ENCODE peak calls at places on chromosomes 4 and X, in five cellular contexts. Z is PC-3; R is endothelial cell of umbilical vein; W is CD4-positive, CD25-positive, alpha-beta regulatory T cell; B is neural progenitor cell. N is an unnamed sample.

GRCh38 chrX:50579955-50580354 is 109.3 kb upstream of the DGKK start:
- DNase-seq in W (peak; percentile 8), R (peak; percentile 49), B (peak; percentile 78), Z (peak; percentile 74), N (peak; percentile 4)

GRCh38 chrX:153970398-153971123 is 1.1 kb downstream of the HCFC1 start:
- DNase-seq in R (no peak), W (peak; percentile 25), Z (peak; percentile 39), B (peak; percentile 73), N (peak; percentile 52)

GRCh38 chr4:48268956-48269860 is at the start of gene TEC:
- DNase-seq in W (peak; percentile 8), B (peak; percentile 56), R (peak; percentile 22), Z (peak; percentile 50), N (peak; percentile 42)

GRCh38 chr4:87122252-87122651 is 98.2 kb downstream of the KLHL8 start:
- DNase-seq in Z (no peak), B (no peak), W (no peak), R (no peak), N (peak; percentile 39)

GRCh38 chrX:9785944-9786741 is at the start of gene SHROOM2:
- DNase-seq in B (peak; percentile 73), R (no peak), W (no peak), Z (peak; percentile 23), N (no peak)

GRCh38 chr4:128574706-128575105 is 234.8 kb upstream of the JADE1 start:
- DNase-seq in B (peak; percentile 86), Z (peak; percentile 67), W (peak; percentile 8), R (peak; percentile 49), N (no peak)

GRCh38 chr4:37799941-37800554 is 26.4 kb upstream of the PGM2 start:
- DNase-seq in Z (no peak), W (no peak), R (no peak), B (no peak), N (no peak)

GRCh38 chrX:74286950-74287349 is 17.0 kb upstream of the ZCCHC13 start:
- DNase-seq in Z (peak; percentile 74), W (no peak), B (no peak), R (no peak), N (no peak)

GRCh38 chrX:9522756-9523155 is 57.9 kb downstream of the TBL1X start:
- DNase-seq in B (no peak), R (no peak), W (no peak), Z (no peak), N (no peak)

GRCh38 chrX:111088628-111089027 is 7.4 kb upstream of the PAK3 start:
- DNase-seq in B (no peak), R (no peak), Z (no peak), W (no peak), N (no peak)

GRCh38 chr4:98662619-98663225 is 4.3 kb upstream of the TSPAN5 start:
- DNase-seq in R (no peak), W (peak; percentile 11), Z (peak; percentile 63), B (peak; percentile 63), N (no peak)

GRCh38 chr4:74109894-74110605 is 11.1 kb upstream of the CXCL2 start:
- DNase-seq in B (no peak), W (no peak), Z (peak; percentile 96), R (no peak), N (peak; percentile 97)

GRCh38 chr4:98284640-98285046 is 23.5 kb downstream of the RAP1GDS1 start:
- DNase-seq in Z (peak; percentile 57), R (no peak), W (no peak), B (peak; percentile 59), N (peak; percentile 56)

GRCh38 chr4:82792912-82793649 is 5.5 kb downstream of the SCD5 start:
- DNase-seq in W (no peak), Z (no peak), B (no peak), R (no peak), N (no peak)
- H3K27ac ChIP-seq in W (no peak overlapping the region), Z (no peak overlapping the region), B (no peak overlapping the region), R (no peak overlapping the region), N (no peak overlapping the region)

DNA sequence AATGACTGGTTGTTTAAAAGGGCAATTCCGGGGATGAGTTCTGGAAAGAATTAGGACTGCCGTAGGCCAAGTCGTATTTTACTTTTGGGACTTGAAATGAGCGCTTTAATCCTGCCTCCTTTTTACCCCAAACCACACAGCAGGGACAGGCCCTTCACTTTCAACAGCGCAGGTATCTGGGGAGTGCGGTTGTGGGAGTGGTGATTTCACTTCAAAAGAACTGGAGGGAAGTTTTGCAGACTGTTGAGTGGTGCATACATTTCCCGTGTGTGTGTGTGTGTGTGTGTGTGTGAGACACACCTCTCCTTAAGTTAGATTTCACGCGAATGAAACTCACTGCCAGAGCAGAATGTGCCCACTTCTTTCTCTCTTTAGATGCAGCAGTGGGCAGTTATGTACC is 2.8 kb downstream of the NHS start:
- DNase-seq in R (no peak), W (no peak), Z (no peak), B (peak; percentile 2), N (no peak)
- H3K27ac ChIP-seq in R (no peak overlapping the region), W (no peak overlapping the region), Z (no peak overlapping the region), B (no peak overlapping the region), N (peak overlapping the region; percentile 97)

GRCh38 chrX:69379412-69379811 is 124.7 kb upstream of the NALF2 start:
- DNase-seq in R (no peak), W (no peak), Z (no peak), B (no peak), N (no peak)

GRCh38 chrX:69369999-69370398 is 134.1 kb upstream of the NALF2 start:
- DNase-seq in W (no peak), Z (no peak), R (no peak), B (no peak), N (no peak)

GRCh38 chrX:69371159-69371558 is 133.0 kb upstream of the NALF2 start:
- DNase-seq in R (no peak), Z (no peak), B (no peak), W (no peak), N (no peak)

GRCh38 chrX:69372435-69372834 is 131.7 kb upstream of the NALF2 start:
- DNase-seq in W (no peak), B (no peak), Z (no peak), R (no peak), N (no peak)

GRCh38 chrX:69374569-69374968 is 129.6 kb upstream of the NALF2 start:
- DNase-seq in Z (no peak), W (no peak), B (no peak), R (no peak), N (no peak)
- H3K27ac ChIP-seq in Z (no peak overlapping the region), W (no peak overlapping the region), B (no peak overlapping the region), R (no peak overlapping the region), N (no peak overlapping the region)

DNA sequence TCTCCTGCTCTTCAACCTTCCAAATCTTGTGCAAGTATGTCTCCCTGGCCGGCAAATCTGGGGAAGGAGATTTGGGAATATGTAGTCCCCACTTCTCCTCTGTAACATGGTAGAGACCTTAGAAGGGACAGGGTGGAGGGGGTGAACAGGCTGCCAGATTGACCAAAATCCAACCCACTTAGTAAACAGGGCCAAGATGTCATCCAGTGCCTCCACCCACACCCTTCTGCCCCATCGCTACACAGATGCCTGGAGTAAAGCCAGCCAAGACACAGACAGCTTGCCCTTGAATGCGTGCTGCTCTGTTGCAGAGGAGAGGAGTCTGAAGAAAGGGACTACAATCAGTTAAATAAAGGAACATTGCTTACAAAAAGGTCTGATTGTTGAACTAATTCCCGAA is 160.1 kb upstream of the LDB2 start:
- DNase-seq in Z (no peak), R (no peak), B (no peak), W (no peak), N (no peak)
- H3K27ac ChIP-seq in Z (no peak overlapping the region), R (no peak overlapping the region), B (no peak overlapping the region), W (no peak overlapping the region), N (no peak overlapping the region)

GRCh38 chr4:12703076-12703475 is 781.1 kb downstream of the RAB28 start:
- DNase-seq in W (no peak), R (no peak), B (no peak), Z (no peak), N (peak; percentile 48)

GRCh38 chr4:12697970-12698369 is 786.2 kb downstream of the RAB28 start:
- DNase-seq in Z (no peak), B (no peak), R (no peak), W (no peak), N (no peak)

GRCh38 chr4:12701384-12701783 is 782.8 kb downstream of the RAB28 start:
- DNase-seq in B (no peak), R (no peak), Z (no peak), W (no peak), N (no peak)
- H3K27ac ChIP-seq in B (no peak overlapping the region), R (no peak overlapping the region), Z (no peak overlapping the region), W (no peak overlapping the region), N (no peak overlapping the region)

N was measured in foreskin keratinocyte.